ENCODE peak calls at places on chromosomes 11 and 22, in seven cellular contexts. One of them, this sample, is unnamed.

GRCh38 chr11:14386895-14387480 is 28.0 kb upstream of the RRAS2 start:
- DNase-seq in tibial nerve: no peak
- DNase-seq in K562: no peak
- DNase-seq in heart left ventricle: peak; percentile 32
- DNase-seq in body of pancreas: no peak
- DNase-seq in A549: no peak
- DNase-seq in ovary: peak; percentile 50
- DNase-seq in this sample: no peak

GRCh38 chr11:12329797-12330196 is 47.6 kb upstream of the PARVA start:
- DNase-seq in tibial nerve: no peak
- DNase-seq in K562: no peak
- DNase-seq in heart left ventricle: no peak
- DNase-seq in body of pancreas: no peak
- DNase-seq in A549: no peak
- DNase-seq in ovary: no peak
- DNase-seq in this sample: no peak

GRCh38 chr11:74256370-74257133 is 54.9 kb downstream of the P4HA3 start:
- DNase-seq in tibial nerve: no peak
- DNase-seq in K562: no peak
- DNase-seq in heart left ventricle: no peak
- DNase-seq in body of pancreas: no peak
- DNase-seq in A549: no peak
- DNase-seq in ovary: no peak
- DNase-seq in this sample: no peak

GRCh38 chr11:19018901-19019300 is 41.6 kb downstream of the MRGPRX2 start:
- DNase-seq in tibial nerve: no peak
- DNase-seq in K562: no peak
- DNase-seq in heart left ventricle: no peak
- DNase-seq in body of pancreas: no peak
- DNase-seq in A549: no peak
- DNase-seq in ovary: no peak
- DNase-seq in this sample: no peak

GRCh38 chr22:49962751-49963646 is 2.4 kb downstream of the PIM3 start:
- DNase-seq in tibial nerve: peak; percentile 19
- DNase-seq in K562: no peak
- DNase-seq in heart left ventricle: peak; percentile 31
- DNase-seq in body of pancreas: peak; percentile 42
- DNase-seq in A549: no peak
- DNase-seq in ovary: peak; percentile 62
- DNase-seq in this sample: peak; percentile 91

GRCh38 chr11:22703561-22703960 is 37.1 kb downstream of the GAS2 start:
- DNase-seq in tibial nerve: no peak
- DNase-seq in K562: no peak
- DNase-seq in heart left ventricle: no peak
- DNase-seq in body of pancreas: no peak
- DNase-seq in A549: no peak
- DNase-seq in ovary: no peak
- DNase-seq in this sample: no peak

GRCh38 chr22:31211504-31211861 is 615 bp upstream of the LIMK2 start:
- DNase-seq in tibial nerve: no peak
- DNase-seq in K562: no peak
- DNase-seq in heart left ventricle: no peak
- DNase-seq in body of pancreas: no peak
- DNase-seq in A549: no peak
- DNase-seq in ovary: no peak
- DNase-seq in this sample: no peak

GRCh38 chr11:44709281-44709562 is 17.5 kb upstream of the TSPAN18 start:
- DNase-seq in tibial nerve: no peak
- DNase-seq in K562: no peak
- DNase-seq in heart left ventricle: no peak
- DNase-seq in body of pancreas: no peak
- DNase-seq in A549: no peak
- DNase-seq in ovary: no peak
- DNase-seq in this sample: no peak

GRCh38 chr11:40293655-40294342 is 1165.7 kb downstream of the LRRC4C start:
- DNase-seq in tibial nerve: peak; percentile 38
- DNase-seq in K562: peak; percentile 63
- DNase-seq in heart left ventricle: peak; percentile 33
- DNase-seq in body of pancreas: peak; percentile 69
- DNase-seq in A549: peak; percentile 68
- DNase-seq in ovary: peak; percentile 48
- DNase-seq in this sample: peak; percentile 87

GRCh38 chr11:119106564-119107537 is at the start of gene C2CD2L:
- DNase-seq in tibial nerve: peak; percentile 88
- DNase-seq in K562: peak; percentile 94
- DNase-seq in heart left ventricle: peak; percentile 91
- DNase-seq in body of pancreas: peak; percentile 88
- DNase-seq in A549: peak; percentile 84
- DNase-seq in ovary: peak; percentile 90
- DNase-seq in this sample: peak; percentile 98

GRCh38 chr11:128716661-128717210 is 22.9 kb downstream of the FLI1 start:
- DNase-seq in tibial nerve: no peak
- DNase-seq in K562: no peak
- DNase-seq in heart left ventricle: no peak
- DNase-seq in body of pancreas: no peak
- DNase-seq in A549: no peak
- DNase-seq in ovary: no peak
- DNase-seq in this sample: no peak

GRCh38 chr11:122430490-122430889 is 225.0 kb upstream of the UBASH3B start:
- DNase-seq in tibial nerve: no peak
- DNase-seq in K562: no peak
- DNase-seq in heart left ventricle: no peak
- DNase-seq in body of pancreas: no peak
- DNase-seq in A549: no peak
- DNase-seq in ovary: no peak
- DNase-seq in this sample: no peak

GRCh38 chr11:66934971-66935779 is 23.0 kb downstream of the PC start:
- DNase-seq in tibial nerve: no peak
- DNase-seq in K562: peak; percentile 44
- DNase-seq in heart left ventricle: no peak
- DNase-seq in body of pancreas: no peak
- DNase-seq in A549: no peak
- DNase-seq in ovary: no peak
- DNase-seq in this sample: no peak

GRCh38 chr11:120335596-120335927 is 651 bp upstream of the ARHGEF12 start:
- DNase-seq in tibial nerve: no peak
- DNase-seq in K562: no peak
- DNase-seq in heart left ventricle: no peak
- DNase-seq in body of pancreas: no peak
- DNase-seq in A549: peak; percentile 13
- DNase-seq in ovary: no peak
- DNase-seq in this sample: no peak

GRCh38 chr22:49305966-49306631 is 521.6 kb downstream of the BRD1 start:
- DNase-seq in tibial nerve: no peak
- DNase-seq in K562: no peak
- DNase-seq in heart left ventricle: no peak
- DNase-seq in body of pancreas: peak; percentile 9
- DNase-seq in A549: no peak
- DNase-seq in ovary: no peak
- DNase-seq in this sample: no peak

GRCh38 chr11:73520358-73521061 is 77.4 kb downstream of the FAM168A start:
- DNase-seq in tibial nerve: no peak
- DNase-seq in K562: no peak
- DNase-seq in heart left ventricle: no peak
- DNase-seq in body of pancreas: no peak
- DNase-seq in A549: no peak
- DNase-seq in ovary: no peak
- DNase-seq in this sample: no peak

GRCh38 chr22:17866621-17867020 is 92.4 kb upstream of the BID start:
- DNase-seq in tibial nerve: no peak
- DNase-seq in K562: no peak
- DNase-seq in heart left ventricle: no peak
- DNase-seq in body of pancreas: no peak
- DNase-seq in A549: no peak
- DNase-seq in ovary: no peak
- DNase-seq in this sample: no peak

GRCh38 chr11:61339490-61339878 is 6.5 kb downstream of the TKFC start:
- DNase-seq in tibial nerve: no peak
- DNase-seq in K562: no peak
- DNase-seq in heart left ventricle: no peak
- DNase-seq in body of pancreas: no peak
- DNase-seq in A549: no peak
- DNase-seq in ovary: no peak
- DNase-seq in this sample: no peak

GRCh38 chr22:35995772-35996171 is 32.9 kb downstream of the RBFOX2 start:
- DNase-seq in tibial nerve: peak; percentile 62
- DNase-seq in K562: no peak
- DNase-seq in heart left ventricle: peak; percentile 86
- DNase-seq in body of pancreas: peak; percentile 22
- DNase-seq in A549: no peak
- DNase-seq in ovary: peak; percentile 94
- DNase-seq in this sample: peak; percentile 72

GRCh38 chr11:68377389-68377795 is 65.0 kb downstream of the LRP5 start:
- DNase-seq in tibial nerve: no peak
- DNase-seq in K562: no peak
- DNase-seq in heart left ventricle: no peak
- DNase-seq in body of pancreas: no peak
- DNase-seq in A549: no peak
- DNase-seq in ovary: no peak
- DNase-seq in this sample: no peak

GRCh38 chr11:44261800-44262591 is 47.9 kb downstream of the ALX4 start:
- DNase-seq in tibial nerve: no peak
- DNase-seq in K562: no peak
- DNase-seq in heart left ventricle: no peak
- DNase-seq in body of pancreas: no peak
- DNase-seq in A549: no peak
- DNase-seq in ovary: no peak
- DNase-seq in this sample: no peak

GRCh38 chr22:46934172-46934745 is 171.8 kb downstream of the TBC1D22A start:
- DNase-seq in tibial nerve: no peak
- DNase-seq in K562: peak; percentile 43
- DNase-seq in heart left ventricle: no peak
- DNase-seq in body of pancreas: no peak
- DNase-seq in A549: no peak
- DNase-seq in ovary: no peak
- DNase-seq in this sample: no peak

GRCh38 chr22:46934746-46935491 is 172.5 kb downstream of the TBC1D22A start:
- DNase-seq in tibial nerve: no peak
- DNase-seq in K562: peak; percentile 53
- DNase-seq in heart left ventricle: no peak
- DNase-seq in body of pancreas: no peak
- DNase-seq in A549: peak; percentile 23
- DNase-seq in ovary: no peak
- DNase-seq in this sample: no peak

GRCh38 chr22:46937185-46937584 is 174.7 kb downstream of the TBC1D22A start:
- DNase-seq in tibial nerve: no peak
- DNase-seq in K562: no peak
- DNase-seq in heart left ventricle: no peak
- DNase-seq in body of pancreas: no peak
- DNase-seq in A549: no peak
- DNase-seq in ovary: no peak
- DNase-seq in this sample: no peak

GRCh38 chr22:46936378-46936916 is 174.0 kb downstream of the TBC1D22A start:
- DNase-seq in tibial nerve: no peak
- DNase-seq in K562: no peak
- DNase-seq in heart left ventricle: no peak
- DNase-seq in body of pancreas: no peak
- DNase-seq in A549: no peak
- DNase-seq in ovary: no peak
- DNase-seq in this sample: peak; percentile 80

GRCh38 chr22:46935506-46936377 is 173.3 kb downstream of the TBC1D22A start:
- DNase-seq in tibial nerve: no peak
- DNase-seq in K562: peak; percentile 22
- DNase-seq in heart left ventricle: no peak
- DNase-seq in body of pancreas: no peak
- DNase-seq in A549: no peak
- DNase-seq in ovary: no peak
- DNase-seq in this sample: peak; percentile 78
- TF ChIP-seq POLR2A in tibial nerve: no peak
- TF ChIP-seq POLR2A in K562: no peak
- TF ChIP-seq POLR2A in heart left ventricle: no peak
- TF ChIP-seq POLR2A in body of pancreas: no peak
- TF ChIP-seq POLR2A in A549: no peak
- TF ChIP-seq POLR2A in ovary: no peak
- TF ChIP-seq POLR2A in this sample: no peak

GRCh38 chr11:870127-870413 is 27.4 kb downstream of the TSPAN4 start:
- DNase-seq in tibial nerve: no peak
- DNase-seq in K562: no peak
- DNase-seq in heart left ventricle: no peak
- DNase-seq in body of pancreas: no peak
- DNase-seq in A549: no peak
- DNase-seq in ovary: no peak
- DNase-seq in this sample: no peak
- TF ChIP-seq CTCF in tibial nerve: no peak
- TF ChIP-seq CTCF in K562: no peak
- TF ChIP-seq CTCF in heart left ventricle: no peak
- TF ChIP-seq CTCF in body of pancreas: no peak
- TF ChIP-seq CTCF in A549: no peak
- TF ChIP-seq CTCF in ovary: no peak
- TF ChIP-seq CTCF in this sample: no peak

DNA sequence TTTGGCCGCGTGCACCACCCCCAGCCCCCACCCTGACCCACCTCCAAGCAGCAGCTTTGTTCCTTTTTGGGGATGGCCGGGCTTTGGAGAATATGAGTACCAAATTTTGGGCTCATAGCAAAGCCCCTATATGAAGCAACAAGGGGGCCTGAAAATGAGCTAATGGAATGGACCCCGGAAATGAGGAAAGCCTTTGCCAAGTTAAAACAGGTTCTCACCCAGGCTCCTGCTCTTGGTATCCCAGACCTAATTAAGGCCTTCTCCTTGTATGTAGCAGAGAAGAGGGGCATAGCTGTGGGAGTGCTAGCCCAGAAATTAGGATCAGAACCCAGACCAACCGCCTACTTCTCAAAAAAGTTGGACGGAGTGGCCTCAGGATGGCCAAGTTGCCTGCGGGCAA is 87.0 kb downstream of the PIWIL4 start:
- DNase-seq in tibial nerve: no peak
- DNase-seq in K562: no peak
- DNase-seq in heart left ventricle: no peak
- DNase-seq in body of pancreas: no peak
- DNase-seq in A549: no peak
- DNase-seq in ovary: no peak
- DNase-seq in this sample: no peak
- TF ChIP-seq POLR2A in tibial nerve: no peak
- TF ChIP-seq POLR2A in K562: no peak
- TF ChIP-seq POLR2A in heart left ventricle: no peak
- TF ChIP-seq POLR2A in body of pancreas: no peak
- TF ChIP-seq POLR2A in A549: no peak
- TF ChIP-seq POLR2A in ovary: no peak
- TF ChIP-seq POLR2A in this sample: no peak

GRCh38 chr22:46835693-46836092 is 73.2 kb downstream of the TBC1D22A start:
- DNase-seq in tibial nerve: no peak
- DNase-seq in K562: no peak
- DNase-seq in heart left ventricle: no peak
- DNase-seq in body of pancreas: no peak
- DNase-seq in A549: no peak
- DNase-seq in ovary: no peak
- DNase-seq in this sample: no peak

GRCh38 chr22:46835288-46835687 is 72.8 kb downstream of the TBC1D22A start:
- DNase-seq in tibial nerve: no peak
- DNase-seq in K562: no peak
- DNase-seq in heart left ventricle: no peak
- DNase-seq in body of pancreas: no peak
- DNase-seq in A549: no peak
- DNase-seq in ovary: no peak
- DNase-seq in this sample: no peak

GRCh38 chr22:46830841-46831240 is 68.4 kb downstream of the TBC1D22A start:
- DNase-seq in tibial nerve: no peak
- DNase-seq in K562: no peak
- DNase-seq in heart left ventricle: no peak
- DNase-seq in body of pancreas: no peak
- DNase-seq in A549: peak; percentile 34
- DNase-seq in ovary: no peak
- DNase-seq in this sample: no peak

GRCh38 chr22:46830001-46830715 is 67.7 kb downstream of the TBC1D22A start:
- DNase-seq in tibial nerve: peak; percentile 36
- DNase-seq in K562: no peak
- DNase-seq in heart left ventricle: peak; percentile 38
- DNase-seq in body of pancreas: no peak
- DNase-seq in A549: peak; percentile 43
- DNase-seq in ovary: no peak
- DNase-seq in this sample: peak; percentile 53

GRCh38 chr22:46833228-46833627 is 70.8 kb downstream of the TBC1D22A start:
- DNase-seq in tibial nerve: no peak
- DNase-seq in K562: no peak
- DNase-seq in heart left ventricle: no peak
- DNase-seq in body of pancreas: peak; percentile 62
- DNase-seq in A549: peak; percentile 22
- DNase-seq in ovary: no peak
- DNase-seq in this sample: no peak
- TF ChIP-seq CTCF in tibial nerve: peak; percentile 8
- TF ChIP-seq CTCF in K562: no peak
- TF ChIP-seq CTCF in heart left ventricle: peak; percentile 35
- TF ChIP-seq CTCF in body of pancreas: peak; percentile 61
- TF ChIP-seq CTCF in A549: no peak
- TF ChIP-seq CTCF in ovary: no peak
- TF ChIP-seq CTCF in this sample: no peak